ENCODE peak calls at places on chromosomes 1 and 21, in nine cellular contexts. Q, R, S, T, A, Z, G, I and W are unnamed samples.

GRCh38 chr1:67685558-67686271 is 714 bp downstream of the GADD45A start:
- DNase-seq in A (no peak), S (peak; percentile 45), Z (no peak), G (no peak), T (no peak), R (peak; percentile 56), Q (peak; percentile 49), I (no peak), W (peak; percentile 55)

GRCh38 chr1:113675299-113675698 is 84.0 kb downstream of the PHTF1 start:
- DNase-seq in Q (no peak), A (no peak), S (no peak), R (no peak), I (no peak), T (no peak), G (no peak), Z (no peak), W (no peak)

GRCh38 chr21:34593423-34593822 is 21.5 kb downstream of the RCAN1 start:
- DNase-seq in I (no peak), S (no peak), R (no peak), Z (no peak), T (no peak), Q (no peak), G (no peak), A (peak; percentile 60), W (peak; percentile 55)

GRCh38 chr1:53366901-53367502 is 39.1 kb upstream of the LRP8 start:
- DNase-seq in Q (no peak), T (no peak), Z (no peak), G (no peak), A (no peak), I (no peak), R (no peak), S (no peak), W (no peak)

GRCh38 chr1:71298633-71299032 is 217.8 kb upstream of the ZRANB2 start:
- DNase-seq in R (no peak), S (no peak), Z (no peak), A (no peak), I (no peak), G (no peak), Q (no peak), T (no peak), W (no peak)

GRCh38 chr1:247445775-247446364 is 12.0 kb downstream of the OR2B11 start:
- DNase-seq in T (no peak), Q (no peak), R (no peak), G (no peak), A (no peak), Z (no peak), I (no peak), S (no peak), W (no peak)

GRCh38 chr1:188476606-188477005 is 1647.9 kb downstream of the PLA2G4A start:
- DNase-seq in R (no peak), I (no peak), A (no peak), Z (no peak), G (no peak), T (peak; percentile 5), Q (no peak), S (no peak), W (no peak)

GRCh38 chr21:40054403-40054802 is 187.2 kb downstream of the PCP4 start:
- DNase-seq in G (no peak), I (no peak), S (peak; percentile 57), Q (no peak), R (peak; percentile 68), T (no peak), A (no peak), Z (no peak), W (no peak)

GRCh38 chr21:39037807-39038405 is 145.3 kb downstream of the PSMG1 start:
- DNase-seq in R (no peak), A (no peak), G (no peak), T (no peak), Z (peak; percentile 41), Q (no peak), I (no peak), S (no peak), W (peak; percentile 63)

GRCh38 chr1:228014235-228014930 is 7.6 kb downstream of the WNT3A start:
- DNase-seq in R (no peak), I (no peak), A (no peak), S (peak; percentile 18), G (no peak), Q (no peak), Z (no peak), T (no peak), W (no peak)

GRCh38 chr1:175842545-175842944 is 99.2 kb upstream of the TNR start:
- DNase-seq in I (no peak), A (no peak), S (no peak), Z (no peak), G (no peak), R (no peak), T (no peak), Q (no peak), W (no peak)

GRCh38 chr21:45427331-45428271 is 22.6 kb downstream of the COL18A1 start:
- DNase-seq in T (peak; percentile 83), Z (peak; percentile 100), S (peak; percentile 96), G (no peak), I (peak; percentile 88), R (peak; percentile 50), Q (no peak), A (no peak), W (peak; percentile 90)

GRCh38 chr1:53246261-53247134 is 8.2 kb upstream of the MAGOH start:
- DNase-seq in T (peak; percentile 79), Z (no peak), G (no peak), Q (no peak), A (no peak), R (no peak), I (peak; percentile 92), S (peak; percentile 64), W (no peak)

GRCh38 chr1:172951728-172952365 is 98.9 kb downstream of the TNFSF18 start:
- DNase-seq in R (no peak), G (no peak), S (no peak), A (no peak), T (no peak), I (no peak), Z (no peak), Q (no peak), W (no peak)

GRCh38 chr1:156625436-156626078 is 6.3 kb downstream of the HAPLN2 start:
- DNase-seq in A (peak; percentile 69), T (no peak), R (peak; percentile 61), Z (no peak), Q (peak; percentile 53), G (peak; percentile 64), S (peak; percentile 40), I (no peak), W (peak; percentile 71)

GRCh38 chr1:24415910-24416665 is 486 bp downstream of the NIPAL3 start:
- DNase-seq in Z (no peak), A (peak; percentile 67), Q (no peak), T (no peak), G (no peak), I (no peak), R (no peak), S (peak; percentile 26), W (peak; percentile 37)